ENCODE peak calls at places on chromosomes 16 and 17, in eight cellular contexts. L, C, P, H, O, M, X and N are unnamed samples.

GRCh38 chr17:45282683-45283644 is 21.1 kb upstream of the SPATA32 start:
- DNase-seq in L (peak; percentile 32), C (peak; percentile 98), P (peak; percentile 88), H (no peak), O (no peak), M (no peak), X (no peak), N (no peak)

GRCh38 chr17:29155235-29155965 is 24.8 kb downstream of the MYO18A start:
- DNase-seq in L (no peak), C (no peak), P (peak; percentile 61), H (peak; percentile 36), O (peak; percentile 65), M (no peak), X (no peak), N (no peak)

GRCh38 chr17:44793885-44794698 is 35.3 kb downstream of the ADAM11 start:
- DNase-seq in L (no peak), C (no peak), P (no peak), H (no peak), O (no peak), M (no peak), X (no peak), N (no peak)

GRCh38 chr16:5619314-5619713 is 521.7 kb upstream of the EEF2KMT start:
- DNase-seq in L (no peak), C (no peak), P (no peak), H (no peak), O (no peak), M (no peak), X (no peak), N (no peak)

GRCh38 chr16:48330133-48330846 is 54.9 kb downstream of the SIAH1 start:
- DNase-seq in L (no peak), C (no peak), P (peak; percentile 37), H (peak; percentile 26), O (no peak), M (no peak), X (no peak), N (no peak)

GRCh38 chr17:73784015-73784603 is 139.9 kb upstream of the SDK2 start:
- DNase-seq in L (no peak), C (no peak), P (no peak), H (no peak), O (no peak), M (no peak), X (no peak), N (no peak)

GRCh38 chr16:49049191-49049590 is 232.4 kb downstream of the CBLN1 start:
- DNase-seq in L (no peak), C (no peak), P (no peak), H (peak; percentile 14), O (no peak), M (no peak), X (no peak), N (no peak)

GRCh38 chr17:49957350-49957749 is 11.6 kb upstream of the DLX4 start:
- DNase-seq in L (no peak), C (no peak), P (no peak), H (no peak), O (no peak), M (no peak), X (no peak), N (no peak)

GRCh38 chr17:14790518-14790917 is 474.6 kb downstream of the PMP22 start:
- DNase-seq in L (peak; percentile 21), C (no peak), P (peak; percentile 55), H (peak; percentile 17), O (no peak), M (no peak), X (no peak), N (no peak)

DNA sequence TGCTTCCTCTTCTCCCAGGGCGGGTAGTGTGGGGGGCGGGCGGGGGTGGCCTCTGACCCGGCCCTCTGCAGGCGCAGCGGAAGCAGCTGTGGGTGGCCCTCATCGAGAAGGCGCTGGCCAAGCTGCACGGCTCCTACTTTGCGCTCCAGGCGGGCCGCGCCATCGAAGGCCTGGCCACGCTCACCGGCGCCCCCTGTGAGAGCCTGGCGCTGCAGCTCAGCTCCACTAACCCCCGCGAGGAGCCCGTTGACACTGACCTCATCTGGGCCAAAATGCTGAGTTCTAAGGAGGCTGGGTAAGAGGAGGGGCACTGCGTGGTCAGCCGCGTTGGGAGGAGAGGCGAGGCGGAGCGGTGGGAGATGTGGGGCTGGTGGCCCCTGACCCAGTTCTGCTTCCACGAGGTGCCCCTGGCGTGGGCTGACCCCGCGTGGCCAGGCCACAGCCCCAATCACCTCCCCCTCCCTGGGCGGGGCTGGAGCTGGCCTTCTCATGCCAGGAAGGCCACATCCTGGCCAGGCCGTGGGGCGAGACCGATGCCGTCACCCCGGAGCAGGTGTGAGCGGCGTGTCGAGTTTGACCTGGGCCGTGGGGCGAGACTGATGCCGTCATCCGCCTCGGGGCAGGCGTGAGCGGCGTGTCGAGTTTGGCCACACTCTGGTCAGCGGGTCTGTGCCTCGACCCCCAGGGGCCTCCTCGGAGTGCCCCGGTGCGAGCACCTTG is 10.5 kb upstream of the PRR35 start:
- DNase-seq in L (no peak), C (no peak), P (no peak), H (no peak), O (no peak), M (no peak), X (no peak), N (no peak)
- TF ChIP-seq CTCF in L (peak; percentile 14), C (no peak), P (peak; percentile 5), H (no peak), O (no peak), M (peak; percentile 9), X (no peak), N (peak; percentile 33)

DNA sequence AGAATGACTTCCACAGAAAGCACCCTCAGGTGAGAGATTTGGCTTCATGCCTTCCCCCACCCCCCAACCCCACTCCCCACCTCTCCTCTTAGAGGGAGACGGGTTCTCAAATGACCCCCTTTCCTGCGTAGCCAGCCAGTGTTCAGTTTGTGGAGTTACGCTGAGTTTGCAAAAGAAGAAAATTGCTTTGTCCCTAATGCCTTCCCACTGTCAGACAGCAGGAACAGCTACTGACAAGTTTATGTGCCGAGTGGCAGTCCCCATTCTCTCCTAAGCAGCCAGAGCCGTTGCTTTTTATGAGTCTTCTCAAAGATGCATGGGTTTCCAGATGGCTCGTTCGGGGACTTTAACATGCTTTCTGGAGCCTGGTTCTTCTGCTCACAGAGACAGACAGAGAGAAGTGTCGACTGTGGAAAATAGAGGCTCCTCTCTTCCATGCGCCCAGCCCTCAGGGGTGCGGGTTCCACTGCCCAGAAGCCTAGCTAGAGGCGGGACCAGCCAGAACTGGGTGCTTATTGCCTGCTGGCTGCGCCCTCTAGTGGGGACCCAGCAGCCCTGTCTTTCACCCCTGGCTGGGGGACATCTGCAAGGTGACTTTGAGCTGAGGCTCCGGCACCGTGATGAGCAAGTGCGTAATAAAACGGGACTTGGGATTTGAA is 73.4 kb downstream of the CCDC182 start:
- DNase-seq in L (peak; percentile 88), C (peak; percentile 60), P (peak; percentile 69), H (peak; percentile 76), O (peak; percentile 74), M (peak; percentile 36), X (peak; percentile 47), N (peak; percentile 82)
- H3K4me3 ChIP-seq in L (no peak overlapping the region), C (no peak overlapping the region), P (no peak overlapping the region), H (peak overlapping the region; percentile 3), O (no peak overlapping the region), M (no peak overlapping the region), X (no peak overlapping the region), N (no peak overlapping the region)

GRCh38 chr16:4615389-4616046 is 830 bp upstream of the UBALD1 start:
- DNase-seq in L (no peak), C (peak; percentile 46), P (no peak), H (no peak), O (no peak), M (no peak), X (peak; percentile 52), N (no peak)

GRCh38 chr16:4612474-4612931 is 2.2 kb downstream of the UBALD1 start:
- DNase-seq in L (no peak), C (no peak), P (no peak), H (no peak), O (no peak), M (no peak), X (no peak), N (no peak)

GRCh38 chr16:4614571-4615388 is at the start of gene UBALD1:
- DNase-seq in L (peak; percentile 95), C (peak; percentile 87), P (peak; percentile 87), H (peak; percentile 83), O (peak; percentile 94), M (peak; percentile 95), X (peak; percentile 84), N (peak; percentile 93)

GRCh38 chr16:4612977-4613635 is 1.6 kb downstream of the UBALD1 start:
- DNase-seq in L (no peak), C (no peak), P (no peak), H (peak; percentile 7), O (no peak), M (no peak), X (peak; percentile 26), N (no peak)

DNA sequence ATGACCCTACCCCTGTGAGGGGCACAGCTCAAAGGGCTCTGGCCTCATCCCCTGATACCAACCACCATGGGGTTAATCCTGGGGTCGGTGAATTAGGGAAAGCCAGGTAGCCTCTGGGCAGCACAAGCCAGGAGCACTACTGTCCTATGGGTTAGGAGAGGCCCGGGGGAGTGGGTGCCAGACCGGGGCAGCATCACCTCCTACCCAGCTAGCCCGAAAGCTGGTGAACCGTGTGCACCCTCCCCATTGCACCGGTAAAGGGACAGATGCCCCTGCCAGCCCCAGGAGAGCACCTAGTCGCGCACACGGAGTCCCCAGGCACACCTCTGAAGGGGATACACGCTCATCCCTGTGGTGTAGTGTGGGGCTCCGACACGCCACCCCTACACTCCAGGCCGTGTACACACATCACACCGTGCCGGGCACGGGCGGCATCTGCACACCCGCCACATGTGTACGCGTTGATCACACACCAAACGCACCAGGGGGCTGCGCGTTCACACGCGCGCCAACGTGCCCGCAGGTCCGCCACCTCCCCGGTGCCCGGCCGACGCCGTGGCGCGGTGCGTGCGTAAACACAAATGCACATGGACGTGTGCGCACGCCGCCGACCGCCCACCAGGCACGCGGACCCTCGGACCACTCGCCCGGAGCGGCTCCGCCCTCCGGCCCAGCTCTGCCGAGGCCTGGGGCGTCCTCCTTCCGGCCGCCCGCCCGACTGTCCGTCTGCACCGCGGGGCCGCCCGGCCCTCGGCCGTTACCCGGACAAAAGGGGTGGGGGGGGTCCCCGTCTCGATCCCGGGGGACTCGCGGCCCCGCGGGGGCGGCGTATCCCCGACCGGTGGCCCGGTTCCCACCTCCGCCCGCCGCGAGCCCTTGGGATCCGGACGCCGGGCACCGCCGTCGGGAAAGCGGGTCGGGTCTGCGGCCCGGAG is 785 bp downstream of the UBALD1 start:
- DNase-seq in L (peak; percentile 70), C (no peak), P (peak; percentile 48), H (peak; percentile 25), O (no peak), M (peak; percentile 78), X (no peak), N (peak; percentile 48)
- TF ChIP-seq CTCF in L (no peak), C (no peak), P (no peak), H (no peak), O (no peak), M (no peak), X (no peak), N (no peak)

DNA sequence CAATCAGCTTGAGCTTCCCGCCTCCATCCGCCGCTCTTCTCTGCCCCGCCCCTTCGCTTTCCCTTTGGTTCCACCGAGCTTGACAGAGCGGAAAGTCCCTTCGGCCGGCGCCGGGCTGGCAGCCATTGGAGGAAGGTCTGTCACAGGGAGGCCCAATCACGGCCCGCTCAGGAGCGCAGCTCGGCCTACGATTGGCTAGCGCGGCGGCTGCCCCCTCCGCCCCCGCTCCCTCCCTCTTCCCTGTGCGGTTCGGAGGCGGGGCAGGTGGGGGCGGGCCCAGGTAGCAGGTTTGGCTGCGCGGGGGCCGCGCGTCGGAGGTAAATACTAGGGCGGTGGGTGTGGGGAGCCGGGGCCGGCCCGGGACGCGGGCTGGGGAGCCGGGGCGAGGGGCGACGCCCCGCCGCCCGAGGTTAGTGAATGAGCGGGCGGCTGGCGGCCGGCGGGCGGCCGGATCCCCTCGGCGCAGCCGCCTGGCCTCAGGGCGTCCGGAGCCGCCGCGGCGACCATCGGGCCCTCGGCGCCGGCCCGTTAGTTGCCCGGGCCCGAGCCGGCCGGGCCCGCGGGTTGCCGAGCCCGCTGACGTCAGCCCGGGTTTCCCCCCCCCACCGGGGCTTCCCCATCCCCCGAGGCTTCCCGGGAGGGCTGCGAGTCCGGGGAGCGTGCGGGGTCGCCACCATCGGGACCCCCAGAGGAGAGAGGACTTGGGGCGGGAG is at the start of gene CYLD:
- DNase-seq in L (peak; percentile 100), C (peak; percentile 100), P (peak; percentile 99), H (peak; percentile 99), O (peak; percentile 100), M (peak; percentile 99), X (peak; percentile 100), N (peak; percentile 100)
- H3K4me3 ChIP-seq in L (peak within 1 kb of the TSS; percentile 78), C (peak within 1 kb of the TSS; percentile 93), P (peak within 1 kb of the TSS; percentile 98), H (peak within 1 kb of the TSS; percentile 78), O (peak within 1 kb of the TSS; percentile 87), M (peak within 1 kb of the TSS; percentile 93), X (peak within 1 kb of the TSS; percentile 90), N (peak within 1 kb of the TSS; percentile 65)